ENCODE peak calls at places on chromosomes 5 and 9, in five cellular contexts. M is CD4-positive, CD25-positive, alpha-beta regulatory T cell; O is pons; S is HTR-8/SVneo; D is frontal cortex. T is an unnamed sample.

GRCh38 chr9:97470076-97470475 is 31.4 kb upstream of the TMOD1 start:
- DNase-seq in M (peak; percentile 5), D (no peak), O (peak; percentile 20), S (no peak), T (no peak)

GRCh38 chr5:176401281-176402205 is 13.0 kb downstream of the HIGD2A start:
- DNase-seq in M (no peak), O (no peak), S (no peak), D (no peak), T (no peak)

GRCh38 chr5:141369994-141370848 is at the start of gene PCDHGB3:
- DNase-seq in D (no peak), S (no peak), M (peak; percentile 26), O (no peak), T (peak; percentile 46)

GRCh38 chr5:133316346-133317343 is 264.8 kb downstream of the HSPA4 start:
- DNase-seq in D (no peak), M (no peak), S (no peak), O (no peak), T (no peak)

GRCh38 chr5:32498484-32498883 is 53.9 kb upstream of the ZFR start:
- DNase-seq in D (no peak), O (no peak), S (no peak), M (no peak), T (no peak)

GRCh38 chr5:180328296-180329137 is 24.6 kb downstream of the GFPT2 start:
- DNase-seq in D (peak; percentile 65), S (peak; percentile 69), M (peak; percentile 85), O (peak; percentile 71), T (peak; percentile 52)

GRCh38 chr9:114633452-114634089 is 22.5 kb downstream of the TMEM268 start:
- DNase-seq in O (no peak), D (no peak), M (no peak), S (no peak), T (no peak)

GRCh38 chr5:180090098-180090768 is 18.7 kb upstream of the RNF130 start:
- DNase-seq in M (peak; percentile 64), O (peak; percentile 35), D (peak; percentile 72), S (peak; percentile 81), T (peak; percentile 66)

GRCh38 chr5:98458004-98458403 is 315.5 kb upstream of the RGMB start:
- DNase-seq in D (no peak), O (no peak), S (no peak), M (no peak), T (no peak)

GRCh38 chr9:113712053-113712452 is 164.1 kb upstream of the ZNF618 start:
- DNase-seq in M (no peak), D (no peak), O (no peak), S (no peak), T (no peak)

GRCh38 chr9:116066221-116066620 is 87.4 kb upstream of the PAPPA start:
- DNase-seq in D (no peak), S (no peak), O (no peak), M (no peak), T (no peak)

GRCh38 chr5:1726956-1727355 is 72.7 kb downstream of the MRPL36 start:
- DNase-seq in D (no peak), M (no peak), O (no peak), S (no peak), T (no peak)

GRCh38 chr9:132487351-132487791 is 77.4 kb downstream of the CFAP77 start:
- DNase-seq in D (no peak), S (no peak), M (peak; percentile 43), O (no peak), T (no peak)

GRCh38 chr9:104091708-104092107 is 2.4 kb upstream of the SMC2 start:
- DNase-seq in O (peak; percentile 76), S (no peak), D (no peak), M (peak; percentile 54), T (no peak)

GRCh38 chr9:92727716-92728700 is 36.6 kb downstream of the BICD2 start:
- DNase-seq in M (no peak), S (no peak), O (no peak), D (no peak), T (no peak)

T was measured in foreskin melanocyte.